ENCODE peak calls at places on chromosomes 12 and 14, in four cellular contexts. R is GM12878, Q is K562, S is IMR-90. E is an unnamed sample.

GRCh38 chr12:110934093-110934852 is 13.9 kb upstream of the MYL2 start:
- DNase-seq in R (no peak), Q (no peak), S (no peak), E (no peak)

GRCh38 chr12:3034067-3034750 is 43.0 kb upstream of the TSPAN9 start:
- DNase-seq in R (no peak), Q (peak), S (peak), E (peak)

GRCh38 chr12:95323204-95323603 is 105.6 kb downstream of the VEZT start:
- DNase-seq in R (no peak), Q (no peak), S (no peak), E (no peak)

GRCh38 chr14:74800780-74801179 is 37.7 kb downstream of the YLPM1 start:
- DNase-seq in R (no peak), Q (no peak), S (no peak), E (no peak)

GRCh38 chr14:56989359-56989758 is 179.1 kb upstream of the OTX2 start:
- DNase-seq in R (no peak), Q (no peak), S (no peak), E (no peak)

GRCh38 chr12:16473610-16474326 is 126.3 kb downstream of the MGST1 start:
- DNase-seq in R (no peak), Q (no peak), S (peak), E (no peak)

GRCh38 chr12:80662586-80662985 is 44.8 kb upstream of the MYF6 start:
- DNase-seq in R (no peak), Q (no peak), S (no peak), E (no peak)

GRCh38 chr12:88684610-88685009 is 104.3 kb upstream of the KITLG start:
- DNase-seq in R (no peak), Q (no peak), S (no peak), E (no peak)

GRCh38 chr12:6923851-6924250 is 3.9 kb upstream of the ATN1 start:
- DNase-seq in R (no peak), Q (no peak), S (no peak), E (no peak)

GRCh38 chr14:85584481-85584880 is 54.5 kb downstream of the FLRT2 start:
- DNase-seq in R (no peak), Q (no peak), S (no peak), E (no peak)

GRCh38 chr12:43676183-43676813 is 82.3 kb downstream of the PUS7L start:
- DNase-seq in R (peak), Q (peak), S (peak), E (peak)

GRCh38 chr14:92844220-92844619 is 50.1 kb downstream of the GOLGA5 start:
- DNase-seq in R (peak), Q (no peak), S (no peak), E (no peak)

GRCh38 chr14:61296707-61297502 is 15.8 kb upstream of the TMEM30B start:
- DNase-seq in R (peak), Q (peak), S (peak), E (peak)

GRCh38 chr12:57516617-57517153 is 3.6 kb downstream of the DDIT3 start:
- DNase-seq in R (no peak), Q (no peak), S (no peak), E (no peak)

GRCh38 chr14:71591929-71592328 is 340.3 kb upstream of the RGS6 start:
- DNase-seq in R (no peak), Q (no peak), S (peak), E (peak)

GRCh38 chr14:89598548-89599186 is 181.6 kb upstream of the FOXN3 start:
- DNase-seq in R (no peak), Q (no peak), S (peak), E (no peak)

GRCh38 chr12:16610006-16610520 is 4.1 kb upstream of the LMO3 start:
- DNase-seq in R (no peak), Q (no peak), S (no peak), E (no peak)

GRCh38 chr14:77155083-77155482 is 13.5 kb upstream of the ZDHHC22 start:
- DNase-seq in R (no peak), Q (no peak), S (no peak), E (no peak)

GRCh38 chr12:3988519-3989217 is 115.5 kb upstream of the PARP11 start:
- DNase-seq in R (peak), Q (no peak), S (no peak), E (no peak)

GRCh38 chr12:98894412-98895085 is 249.5 kb downstream of the APAF1 start:
- DNase-seq in R (no peak), Q (no peak), S (no peak), E (no peak)

GRCh38 chr12:91926810-91927209 is 218.8 kb downstream of the BTG1 start:
- DNase-seq in R (no peak), Q (no peak), S (peak), E (peak)

GRCh38 chr14:92122351-92122677 is 545 bp downstream of the CPSF2 start:
- DNase-seq in R (no peak), Q (peak), S (peak), E (peak)

GRCh38 chr14:74573421-74574091 is 38.5 kb downstream of the LTBP2 start:
- DNase-seq in R (no peak), Q (no peak), S (no peak), E (peak)

GRCh38 chr12:111434680-111435338 is 29.1 kb downstream of the SH2B3 start:
- DNase-seq in R (peak), Q (no peak), S (peak), E (peak)

GRCh38 chr12:116529686-116530085 is 29.5 kb upstream of the MAP1LC3B2 start:
- DNase-seq in R (no peak), Q (no peak), S (peak), E (no peak)
- H3K4me2 ChIP-seq in R (no peak), Q (no peak), S (no peak), E (no peak)

DNA sequence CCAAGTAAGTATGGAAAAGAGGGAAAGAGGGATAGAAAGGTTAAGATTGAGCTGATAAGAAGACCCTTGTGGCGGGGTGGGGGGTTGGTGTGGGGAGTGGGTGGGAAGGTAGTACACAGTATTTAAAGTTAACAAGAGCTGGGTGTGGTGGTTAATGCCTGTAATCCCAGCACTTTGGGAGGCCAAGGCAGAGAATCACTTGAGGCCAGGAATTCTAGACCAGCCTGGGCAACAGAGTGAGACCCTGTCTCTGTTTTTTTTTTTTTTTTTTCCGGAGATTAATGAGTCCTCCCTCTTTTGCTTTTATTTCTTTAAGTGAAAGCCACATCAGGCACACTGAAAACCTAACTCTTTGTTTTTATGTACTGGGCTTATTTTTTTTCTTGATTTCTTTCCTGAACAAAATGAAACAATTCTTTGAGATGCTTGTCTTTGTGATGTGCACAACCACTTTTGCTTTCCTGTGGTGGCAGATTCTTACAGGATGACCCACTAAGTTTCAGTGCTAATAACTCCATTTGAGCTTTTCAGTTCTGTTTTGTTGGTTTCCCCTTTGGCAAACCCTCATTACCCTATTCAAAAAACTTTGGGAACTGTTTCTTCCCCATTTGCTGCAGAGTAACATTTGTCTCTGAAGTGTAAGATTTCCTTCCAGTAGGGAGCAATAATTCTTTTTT is 54.8 kb downstream of the WNK1 start:
- DNase-seq in R (peak), Q (no peak), S (no peak), E (no peak)
- TF ChIP-seq FOS in R (no peak), Q (no peak), S (no peak), E (no peak)

DNA sequence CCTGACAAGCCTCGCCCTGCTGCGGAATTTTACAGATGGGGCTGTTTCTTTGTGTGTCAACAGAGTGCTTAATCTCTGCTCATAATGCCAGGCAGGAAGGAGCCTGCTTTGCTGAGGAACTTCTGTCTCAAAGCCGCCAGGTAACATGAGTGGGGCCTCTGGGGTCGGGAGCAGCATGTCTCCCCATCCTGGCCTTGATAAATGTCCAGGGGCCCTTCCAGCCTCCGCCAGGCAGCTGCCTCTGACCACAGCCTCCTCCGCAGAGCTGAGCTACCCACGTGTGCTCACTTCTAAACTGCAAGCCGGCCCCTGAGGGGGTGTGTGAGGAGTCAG is 115.9 kb upstream of the NCOR2 start:
- DNase-seq in R (no peak), Q (no peak), S (peak), E (no peak)
- H3K27ac ChIP-seq in R (no peak), Q (no peak), S (no peak), E (no peak)

GRCh38 chr12:131818821-131819585 is 9.2 kb upstream of the MMP17 start:
- DNase-seq in R (no peak), Q (no peak), S (no peak), E (no peak)
- H3K4me2 ChIP-seq in R (no peak), Q (no peak), S (no peak), E (no peak)

DNA sequence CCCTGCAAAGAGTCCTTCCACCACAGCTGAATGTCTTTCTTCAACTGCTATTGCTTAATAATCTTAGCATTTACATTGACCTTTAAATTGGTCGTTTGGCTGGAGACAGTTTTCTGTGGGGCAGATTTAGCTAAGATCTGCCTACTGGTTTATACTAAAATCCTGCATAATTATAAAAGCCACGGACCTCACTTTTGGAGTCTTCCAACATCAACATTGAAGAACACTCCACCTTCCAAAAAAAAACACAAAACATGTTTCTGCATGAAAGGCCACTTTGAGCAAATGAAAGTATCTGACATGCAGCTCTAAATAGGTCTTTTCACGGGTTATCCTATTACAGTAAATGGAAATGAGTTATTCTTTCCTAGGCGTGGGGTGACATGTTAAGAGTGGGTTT is 57.0 kb upstream of the KRR1 start:
- DNase-seq in R (no peak), Q (no peak), S (peak), E (no peak)
- TF ChIP-seq FOS in R (no peak), Q (no peak), S (no peak), E (no peak)

E was measured in endothelial cell of umbilical vein.